ENCODE peak calls at places on chromosome 15, in seven cellular contexts. S, B, T, R, C, X and F are unnamed samples.

GRCh38 chr15:31091531-31091930 is 10.0 kb downstream of the TRPM1 start:
- DNase-seq in S (no peak), B (peak), T (no peak), R (peak), C (peak), X (no peak), F (no peak)

GRCh38 chr15:34039180-34039486 is at the start of gene AVEN:
- DNase-seq in S (no peak), B (no peak), T (no peak), R (no peak), C (no peak), X (no peak), F (no peak)

GRCh38 chr15:101054991-101055390 is 135.8 kb downstream of the LRRK1 start:
- DNase-seq in S (peak), B (no peak), T (no peak), R (no peak), C (peak), X (no peak), F (no peak)

GRCh38 chr15:45991863-45992262 is 357.0 kb downstream of the SQOR start:
- DNase-seq in S (no peak), B (no peak), T (no peak), R (no peak), C (no peak), X (peak), F (no peak)

GRCh38 chr15:42427429-42428223 is 63.3 kb downstream of the ZNF106 start:
- DNase-seq in S (no peak), B (peak), T (no peak), R (peak), C (no peak), X (no peak), F (no peak)

GRCh38 chr15:58669108-58669507 is 80.4 kb downstream of the ADAM10 start:
- DNase-seq in S (no peak), B (peak), T (no peak), R (peak), C (no peak), X (no peak), F (peak)

GRCh38 chr15:36426696-36427095 is 152.7 kb upstream of the CDIN1 start:
- DNase-seq in S (no peak), B (peak), T (no peak), R (no peak), C (no peak), X (no peak), F (no peak)

GRCh38 chr15:75760689-75761435 is 48.2 kb upstream of the CSPG4 start:
- DNase-seq in S (no peak), B (no peak), T (no peak), R (no peak), C (no peak), X (no peak), F (peak)

GRCh38 chr15:98648654-98649537 is 557 bp downstream of the IGF1R start:
- DNase-seq in S (peak), B (peak), T (peak), R (peak), C (no peak), X (peak), F (peak)

GRCh38 chr15:51499379-51499976 is 123.1 kb downstream of the DMXL2 start:
- DNase-seq in S (peak), B (peak), T (no peak), R (peak), C (no peak), X (no peak), F (peak)

GRCh38 chr15:57198654-57199241 is 177.6 kb upstream of the CGNL1 start:
- DNase-seq in S (no peak), B (no peak), T (no peak), R (no peak), C (no peak), X (peak), F (no peak)

GRCh38 chr15:89898628-89899302 is 5.0 kb upstream of the AP3S2 start:
- DNase-seq in S (peak), B (peak), T (no peak), R (peak), C (no peak), X (no peak), F (peak)

GRCh38 chr15:90231028-90232017 is 2.4 kb downstream of the CIB1 start:
- DNase-seq in S (no peak), B (peak), T (peak), R (no peak), C (no peak), X (no peak), F (no peak)

GRCh38 chr15:76994971-76995945 is at the start of gene PSTPIP1:
- DNase-seq in S (no peak), B (no peak), T (no peak), R (no peak), C (no peak), X (no peak), F (no peak)

GRCh38 chr15:38398134-38398533 is 55.8 kb upstream of the FAM98B start:
- DNase-seq in S (no peak), B (peak), T (no peak), R (peak), C (peak), X (no peak), F (no peak)

GRCh38 chr15:48644827-48645557 is 517 bp downstream of the FBN1 start:
- DNase-seq in S (peak), B (peak), T (peak), R (peak), C (no peak), X (no peak), F (peak)

GRCh38 chr15:57167821-57168395 is 208.4 kb upstream of the CGNL1 start:
- DNase-seq in S (no peak), B (no peak), T (no peak), R (no peak), C (no peak), X (no peak), F (peak)

GRCh38 chr15:67149068-67149841 is 83.9 kb downstream of the SMAD3 start:
- DNase-seq in S (no peak), B (no peak), T (no peak), R (no peak), C (no peak), X (no peak), F (no peak)

GRCh38 chr15:41462396-41462795 is 31.3 kb upstream of the ITPKA start:
- DNase-seq in S (no peak), B (peak), T (no peak), R (peak), C (no peak), X (no peak), F (no peak)

GRCh38 chr15:78987891-78988360 is 43.1 kb upstream of the CTSH start:
- DNase-seq in S (no peak), B (peak), T (no peak), R (no peak), C (no peak), X (no peak), F (no peak)

GRCh38 chr15:78984041-78984440 is 39.2 kb upstream of the CTSH start:
- DNase-seq in S (no peak), B (no peak), T (no peak), R (no peak), C (no peak), X (no peak), F (no peak)

GRCh38 chr15:78988361-78988911 is 43.6 kb upstream of the CTSH start:
- DNase-seq in S (peak), B (peak), T (no peak), R (peak), C (peak), X (peak), F (peak)

GRCh38 chr15:78983146-78983918 is 38.5 kb upstream of the CTSH start:
- DNase-seq in S (no peak), B (no peak), T (no peak), R (no peak), C (no peak), X (no peak), F (no peak)

DNA sequence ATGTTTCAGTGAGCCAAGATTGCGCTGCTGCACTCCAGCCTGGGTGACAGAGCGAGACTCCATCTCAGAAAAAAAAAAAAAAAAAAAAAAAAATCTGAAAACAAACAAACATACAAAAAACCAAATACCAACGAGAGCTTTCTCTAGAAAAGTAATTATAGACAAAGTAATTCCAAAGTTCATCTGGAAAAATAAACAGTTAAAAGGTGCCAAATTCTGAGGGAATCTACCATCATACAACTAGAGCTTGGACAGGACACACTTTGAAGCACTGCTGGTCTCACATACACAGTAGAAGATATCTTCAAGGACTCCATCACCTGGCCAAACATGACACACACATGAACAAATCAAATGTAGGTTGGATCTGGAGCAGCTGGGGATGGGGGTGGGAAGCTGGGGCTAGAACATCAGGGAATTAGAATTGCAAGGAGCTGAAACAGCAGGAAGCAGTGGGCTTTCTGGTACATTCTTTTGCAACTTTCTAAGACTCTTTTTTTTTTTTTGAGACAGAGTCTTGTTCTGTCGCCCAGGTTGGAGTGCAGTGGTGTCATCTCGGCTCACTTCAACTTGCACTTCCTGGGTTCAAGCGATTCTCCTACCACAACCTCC is 41.1 kb upstream of the CTSH start:
- DNase-seq in S (no peak), B (no peak), T (no peak), R (no peak), C (no peak), X (no peak), F (no peak)
- H3K27ac ChIP-seq in S (no peak), B (no peak), T (no peak), R (no peak), C (no peak), X (no peak), F (no peak)

GRCh38 chr15:29682361-29682760 is 139.9 kb downstream of the TJP1 start:
- DNase-seq in S (no peak), B (no peak), T (no peak), R (no peak), C (no peak), X (no peak), F (no peak)
- TF ChIP-seq CTCF in S (no peak), B (no peak), T (no peak), R (no peak), C (no peak), X (no peak), F (no peak)

GRCh38 chr15:23038741-23039150 is 623 bp downstream of the TUBGCP5 start:
- DNase-seq in S (peak), B (peak), T (no peak), R (peak), C (no peak), X (no peak), F (no peak)
- H3K4me3 ChIP-seq in S (peak), B (peak), T (peak), R (peak), C (peak), X (peak), F (peak)

GRCh38 chr15:70802629-70803028 is 39.3 kb upstream of the UACA start:
- DNase-seq in S (no peak), B (peak), T (no peak), R (peak), C (no peak), X (no peak), F (no peak)
- H3K27ac ChIP-seq in S (no peak), B (peak), T (no peak), R (peak), C (no peak), X (no peak), F (no peak)

GRCh38 chr15:93524432-93524831 is 435.4 kb upstream of the RGMA start:
- DNase-seq in S (no peak), B (no peak), T (peak), R (no peak), C (no peak), X (no peak), F (no peak)

GRCh38 chr15:93523490-93523889 is 434.5 kb upstream of the RGMA start:
- DNase-seq in S (no peak), B (no peak), T (no peak), R (no peak), C (no peak), X (no peak), F (no peak)

GRCh38 chr15:93515256-93516044 is 426.4 kb upstream of the RGMA start:
- DNase-seq in S (no peak), B (no peak), T (no peak), R (no peak), C (no peak), X (no peak), F (no peak)

DNA sequence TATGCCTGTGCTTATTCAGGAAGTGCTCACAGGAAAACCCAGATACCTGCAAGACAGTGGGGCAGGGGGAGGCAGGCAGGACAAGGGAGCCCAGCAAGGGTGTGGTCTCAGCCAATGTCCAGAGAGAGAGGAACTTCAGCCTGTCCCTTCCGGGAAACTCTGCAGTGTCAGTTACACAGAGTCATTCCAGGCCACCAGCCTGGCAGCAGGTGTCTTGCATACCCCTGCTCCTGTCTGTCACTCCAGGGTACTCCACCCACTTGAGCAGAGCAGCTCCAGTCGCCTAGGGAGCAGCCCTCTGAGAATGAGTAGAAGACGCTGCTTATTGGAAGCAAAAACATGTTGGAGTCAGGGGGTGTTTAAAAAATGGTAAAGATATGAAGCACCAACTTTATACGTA is 431.2 kb upstream of the RGMA start:
- DNase-seq in S (no peak), B (no peak), T (no peak), R (no peak), C (no peak), X (no peak), F (peak)
- TF ChIP-seq CTCF in S (no peak), B (no peak), T (no peak), R (no peak), C (no peak), X (no peak), F (no peak)